ENCODE peak calls at places on chromosomes 13 and 19, in four cellular contexts. P is cardiac fibroblast, B is neural crest cell, J is HEK293T. Z is an unnamed sample.

GRCh38 chr19:4379383-4380253 is 20.7 kb downstream of the SH3GL1 start:
- DNase-seq in B (no peak), P (peak; percentile 70), J (no peak), Z (peak; percentile 73)

GRCh38 chr19:6580313-6580712 is 10.6 kb downstream of the CD70 start:
- DNase-seq in B (no peak), P (peak; percentile 20), J (no peak), Z (peak; percentile 95)

GRCh38 chr19:52291781-52292180 is 5.2 kb upstream of the ZNF480 start:
- DNase-seq in P (no peak), J (no peak), B (no peak), Z (no peak)

GRCh38 chr19:50003810-50004419 is 21.3 kb downstream of the VRK3 start:
- DNase-seq in B (no peak), J (no peak), P (peak; percentile 94), Z (peak; percentile 94)

GRCh38 chr13:96089139-96089538 is 768 bp upstream of the HS6ST3 start:
- DNase-seq in P (no peak), J (no peak), B (no peak), Z (no peak)

GRCh38 chr13:37870895-37871550 is 1.5 kb upstream of the TRPC4 start:
- DNase-seq in J (no peak), P (peak; percentile 74), B (no peak), Z (peak; percentile 66)

GRCh38 chr13:64684685-64685431 is 2545.3 kb downstream of the PCDH9 start:
- DNase-seq in B (no peak), J (no peak), P (peak; percentile 34), Z (no peak)

GRCh38 chr19:40279761-40280607 is 5.2 kb downstream of the AKT2 start:
- DNase-seq in P (no peak), B (no peak), J (no peak), Z (no peak)

GRCh38 chr19:15379996-15380647 is 535 bp upstream of the AKAP8 start:
- DNase-seq in B (peak; percentile 48), J (peak; percentile 39), P (peak; percentile 50), Z (peak; percentile 62)

GRCh38 chr13:98784666-98785065 is 32.2 kb upstream of the SLC15A1 start:
- DNase-seq in J (no peak), B (no peak), P (no peak), Z (no peak)

GRCh38 chr13:94784066-94784465 is 71.7 kb upstream of the SOX21 start:
- DNase-seq in B (no peak), P (peak; percentile 63), J (no peak), Z (no peak)

GRCh38 chr19:46603195-46603637 is 2.1 kb downstream of the CALM3 start:
- DNase-seq in B (no peak), J (no peak), P (no peak), Z (no peak)

GRCh38 chr19:15091918-15092753 is 10.1 kb downstream of the OR1I1 start:
- DNase-seq in J (peak; percentile 39), B (peak; percentile 49), P (peak; percentile 84), Z (peak; percentile 74)

GRCh38 chr19:37932985-37933953 is 26.3 kb downstream of the SIPA1L3 start:
- DNase-seq in P (peak; percentile 34), J (no peak), B (no peak), Z (peak; percentile 80)

GRCh38 chr19:43700368-43701015 is 15.4 kb upstream of the IRGC start:
- DNase-seq in P (peak; percentile 79), B (no peak), J (no peak), Z (no peak)

Z was measured in ACHN.